ENCODE peak calls at places on chromosome 11, in seven cellular contexts. One of them, this sample, is unnamed.

GRCh38 chr11:2837096-2837601 is 48.4 kb downstream of the CDKN1C start:
- DNase-seq in MCF 10A: peak; percentile 21
- DNase-seq in HCT116: peak; percentile 18
- DNase-seq in fibroblast of mammary gland: no peak
- DNase-seq in neural crest cell: peak; percentile 86
- DNase-seq in epithelial cell of esophagus: no peak
- DNase-seq in nephron progenitor cell: peak; percentile 94
- DNase-seq in this sample: peak; percentile 64

GRCh38 chr11:43315966-43316365 is 4.2 kb downstream of the API5 start:
- DNase-seq in neural crest cell: no peak
- DNase-seq in fibroblast of mammary gland: no peak
- DNase-seq in nephron progenitor cell: no peak
- DNase-seq in epithelial cell of esophagus: no peak
- DNase-seq in HCT116: no peak
- DNase-seq in MCF 10A: no peak
- DNase-seq in this sample: no peak

GRCh38 chr11:71977743-71978418 is 20.8 kb upstream of the IL18BP start:
- DNase-seq in neural crest cell: peak; percentile 48
- DNase-seq in HCT116: peak; percentile 15
- DNase-seq in fibroblast of mammary gland: peak; percentile 63
- DNase-seq in MCF 10A: peak; percentile 66
- DNase-seq in nephron progenitor cell: peak; percentile 36
- DNase-seq in epithelial cell of esophagus: peak; percentile 59
- DNase-seq in this sample: no peak

GRCh38 chr11:78244080-78244479 is 55.4 kb downstream of the USP35 start:
- DNase-seq in neural crest cell: no peak
- DNase-seq in HCT116: no peak
- DNase-seq in nephron progenitor cell: no peak
- DNase-seq in fibroblast of mammary gland: peak; percentile 26
- DNase-seq in epithelial cell of esophagus: no peak
- DNase-seq in MCF 10A: no peak
- DNase-seq in this sample: no peak

GRCh38 chr11:45147871-45148270 is 1.4 kb downstream of the PRDM11 start:
- DNase-seq in nephron progenitor cell: no peak
- DNase-seq in epithelial cell of esophagus: no peak
- DNase-seq in neural crest cell: no peak
- DNase-seq in HCT116: no peak
- DNase-seq in MCF 10A: no peak
- DNase-seq in fibroblast of mammary gland: no peak
- DNase-seq in this sample: no peak

GRCh38 chr11:128235958-128236357 is 351.4 kb downstream of the ETS1 start:
- DNase-seq in HCT116: no peak
- DNase-seq in epithelial cell of esophagus: no peak
- DNase-seq in fibroblast of mammary gland: no peak
- DNase-seq in nephron progenitor cell: no peak
- DNase-seq in MCF 10A: no peak
- DNase-seq in neural crest cell: no peak
- DNase-seq in this sample: no peak

GRCh38 chr11:86438685-86439084 is 64.0 kb downstream of the CCDC81 start:
- DNase-seq in neural crest cell: no peak
- DNase-seq in epithelial cell of esophagus: peak; percentile 55
- DNase-seq in HCT116: no peak
- DNase-seq in fibroblast of mammary gland: peak; percentile 85
- DNase-seq in MCF 10A: peak; percentile 15
- DNase-seq in nephron progenitor cell: no peak
- DNase-seq in this sample: no peak

GRCh38 chr11:6631356-6631890 is 12.2 kb upstream of the TPP1 start:
- DNase-seq in HCT116: no peak
- DNase-seq in MCF 10A: no peak
- DNase-seq in fibroblast of mammary gland: no peak
- DNase-seq in nephron progenitor cell: no peak
- DNase-seq in neural crest cell: no peak
- DNase-seq in epithelial cell of esophagus: no peak
- DNase-seq in this sample: no peak

GRCh38 chr11:65710424-65710823 is 1.6 kb upstream of the KAT5 start:
- DNase-seq in fibroblast of mammary gland: no peak
- DNase-seq in MCF 10A: no peak
- DNase-seq in HCT116: no peak
- DNase-seq in neural crest cell: no peak
- DNase-seq in nephron progenitor cell: no peak
- DNase-seq in epithelial cell of esophagus: no peak
- DNase-seq in this sample: no peak

GRCh38 chr11:47788181-47788580 is 21.0 kb upstream of the FNBP4 start:
- DNase-seq in fibroblast of mammary gland: peak; percentile 63
- DNase-seq in epithelial cell of esophagus: no peak
- DNase-seq in MCF 10A: no peak
- DNase-seq in HCT116: no peak
- DNase-seq in neural crest cell: no peak
- DNase-seq in nephron progenitor cell: no peak
- DNase-seq in this sample: no peak

GRCh38 chr11:71075116-71075720 is 177.2 kb downstream of the SHANK2 start:
- DNase-seq in epithelial cell of esophagus: no peak
- DNase-seq in HCT116: no peak
- DNase-seq in fibroblast of mammary gland: no peak
- DNase-seq in nephron progenitor cell: no peak
- DNase-seq in neural crest cell: no peak
- DNase-seq in MCF 10A: no peak
- DNase-seq in this sample: no peak

GRCh38 chr11:35615911-35616900 is 2.1 kb upstream of the FJX1 start:
- DNase-seq in epithelial cell of esophagus: peak; percentile 67
- DNase-seq in fibroblast of mammary gland: peak; percentile 73
- DNase-seq in MCF 10A: peak; percentile 67
- DNase-seq in HCT116: no peak
- DNase-seq in neural crest cell: no peak
- DNase-seq in nephron progenitor cell: no peak
- DNase-seq in this sample: no peak

GRCh38 chr11:117823941-117824420 is 563 bp downstream of the FXYD2 start:
- DNase-seq in HCT116: no peak
- DNase-seq in fibroblast of mammary gland: peak; percentile 67
- DNase-seq in MCF 10A: no peak
- DNase-seq in epithelial cell of esophagus: no peak
- DNase-seq in nephron progenitor cell: no peak
- DNase-seq in neural crest cell: no peak
- DNase-seq in this sample: no peak

GRCh38 chr11:40885257-40885947 is 574.0 kb downstream of the LRRC4C start:
- DNase-seq in HCT116: no peak
- DNase-seq in MCF 10A: no peak
- DNase-seq in nephron progenitor cell: no peak
- DNase-seq in neural crest cell: no peak
- DNase-seq in fibroblast of mammary gland: no peak
- DNase-seq in epithelial cell of esophagus: no peak
- DNase-seq in this sample: no peak

GRCh38 chr11:104328514-104328912 is 164.6 kb upstream of the PDGFD start:
- DNase-seq in neural crest cell: no peak
- DNase-seq in fibroblast of mammary gland: no peak
- DNase-seq in epithelial cell of esophagus: no peak
- DNase-seq in MCF 10A: no peak
- DNase-seq in nephron progenitor cell: no peak
- DNase-seq in HCT116: no peak
- DNase-seq in this sample: no peak

GRCh38 chr11:61310749-61311148 is 15.6 kb upstream of the VWCE start:
- DNase-seq in neural crest cell: no peak
- DNase-seq in nephron progenitor cell: no peak
- DNase-seq in MCF 10A: no peak
- DNase-seq in epithelial cell of esophagus: no peak
- DNase-seq in HCT116: no peak
- DNase-seq in fibroblast of mammary gland: no peak
- DNase-seq in this sample: no peak

GRCh38 chr11:39786682-39787081 is 1672.8 kb downstream of the LRRC4C start:
- DNase-seq in nephron progenitor cell: no peak
- DNase-seq in HCT116: no peak
- DNase-seq in neural crest cell: no peak
- DNase-seq in epithelial cell of esophagus: no peak
- DNase-seq in fibroblast of mammary gland: no peak
- DNase-seq in MCF 10A: no peak
- DNase-seq in this sample: no peak

GRCh38 chr11:102279641-102280170 is 37.6 kb upstream of the BIRC3 start:
- DNase-seq in epithelial cell of esophagus: peak; percentile 43
- DNase-seq in nephron progenitor cell: no peak
- DNase-seq in neural crest cell: no peak
- DNase-seq in MCF 10A: peak; percentile 43
- DNase-seq in fibroblast of mammary gland: peak; percentile 68
- DNase-seq in HCT116: no peak
- DNase-seq in this sample: no peak

GRCh38 chr11:116721983-116722382 is 50.8 kb downstream of the BUD13 start:
- DNase-seq in neural crest cell: no peak
- DNase-seq in MCF 10A: no peak
- DNase-seq in fibroblast of mammary gland: no peak
- DNase-seq in epithelial cell of esophagus: no peak
- DNase-seq in nephron progenitor cell: no peak
- DNase-seq in HCT116: no peak
- DNase-seq in this sample: no peak

DNA sequence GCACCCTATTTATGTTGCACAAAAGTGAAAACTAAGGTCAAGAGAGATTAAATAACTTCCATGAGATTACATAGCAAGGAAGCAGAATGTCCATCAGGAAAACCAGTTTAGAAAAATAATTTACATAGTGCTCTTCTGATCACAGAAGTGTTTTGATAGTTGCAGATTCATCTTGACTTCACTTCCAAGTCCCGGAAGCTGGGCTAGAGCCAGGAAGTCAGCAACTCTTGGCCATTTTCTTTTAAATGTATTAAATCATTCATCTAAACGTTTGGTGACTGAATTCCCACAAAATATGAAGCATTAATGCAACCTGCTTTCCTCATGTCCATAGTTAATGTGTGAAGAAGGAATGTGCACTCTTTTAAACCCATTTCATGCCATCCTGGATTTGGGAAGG is 29.7 kb downstream of the APLP2 start:
- DNase-seq in MCF 10A: no peak
- DNase-seq in epithelial cell of esophagus: no peak
- DNase-seq in nephron progenitor cell: no peak
- DNase-seq in fibroblast of mammary gland: no peak
- DNase-seq in neural crest cell: no peak
- DNase-seq in HCT116: no peak
- DNase-seq in this sample: no peak
- TF ChIP-seq CTCF in MCF 10A: no peak
- TF ChIP-seq CTCF in epithelial cell of esophagus: no peak
- TF ChIP-seq CTCF in nephron progenitor cell: no peak
- TF ChIP-seq CTCF in fibroblast of mammary gland: no peak
- TF ChIP-seq CTCF in neural crest cell: no peak
- TF ChIP-seq CTCF in HCT116: no peak
- TF ChIP-seq CTCF in this sample: no peak

GRCh38 chr11:63573881-63574855 is 11.0 kb upstream of the PLAAT2 start:
- DNase-seq in neural crest cell: no peak
- DNase-seq in nephron progenitor cell: no peak
- DNase-seq in MCF 10A: peak; percentile 41
- DNase-seq in HCT116: no peak
- DNase-seq in epithelial cell of esophagus: no peak
- DNase-seq in fibroblast of mammary gland: peak; percentile 75
- DNase-seq in this sample: no peak
- TF ChIP-seq CTCF in neural crest cell: no peak
- TF ChIP-seq CTCF in nephron progenitor cell: no peak
- TF ChIP-seq CTCF in MCF 10A: no peak
- TF ChIP-seq CTCF in HCT116: no peak
- TF ChIP-seq CTCF in epithelial cell of esophagus: peak; percentile 16
- TF ChIP-seq CTCF in fibroblast of mammary gland: peak; percentile 7
- TF ChIP-seq CTCF in this sample: no peak

DNA sequence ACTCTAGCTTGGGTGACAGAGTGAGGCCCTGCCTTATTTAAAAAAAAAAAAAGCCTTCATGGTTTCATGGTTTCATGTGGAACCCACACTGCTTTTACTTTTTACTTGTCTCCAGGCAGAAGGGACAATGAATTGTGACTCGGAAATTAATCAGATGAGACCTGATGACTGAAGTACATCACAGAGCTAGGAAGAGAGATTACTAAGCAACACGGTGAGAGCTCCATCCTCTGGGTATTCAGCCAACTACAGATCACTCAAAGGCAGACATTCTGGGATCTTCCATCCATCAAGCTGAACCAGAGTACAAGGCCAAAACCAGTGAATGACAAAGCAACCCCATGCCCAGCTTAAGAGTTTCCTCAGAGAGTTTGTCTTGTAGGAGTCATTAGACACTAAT is 433.2 kb downstream of the SOX6 start:
- DNase-seq in MCF 10A: peak; percentile 17
- DNase-seq in epithelial cell of esophagus: peak; percentile 57
- DNase-seq in nephron progenitor cell: no peak
- DNase-seq in HCT116: no peak
- DNase-seq in fibroblast of mammary gland: no peak
- DNase-seq in neural crest cell: no peak
- DNase-seq in this sample: no peak
- TF ChIP-seq CTCF in MCF 10A: no peak
- TF ChIP-seq CTCF in epithelial cell of esophagus: peak; percentile 44
- TF ChIP-seq CTCF in nephron progenitor cell: no peak
- TF ChIP-seq CTCF in HCT116: no peak
- TF ChIP-seq CTCF in fibroblast of mammary gland: no peak
- TF ChIP-seq CTCF in neural crest cell: no peak
- TF ChIP-seq CTCF in this sample: no peak

DNA sequence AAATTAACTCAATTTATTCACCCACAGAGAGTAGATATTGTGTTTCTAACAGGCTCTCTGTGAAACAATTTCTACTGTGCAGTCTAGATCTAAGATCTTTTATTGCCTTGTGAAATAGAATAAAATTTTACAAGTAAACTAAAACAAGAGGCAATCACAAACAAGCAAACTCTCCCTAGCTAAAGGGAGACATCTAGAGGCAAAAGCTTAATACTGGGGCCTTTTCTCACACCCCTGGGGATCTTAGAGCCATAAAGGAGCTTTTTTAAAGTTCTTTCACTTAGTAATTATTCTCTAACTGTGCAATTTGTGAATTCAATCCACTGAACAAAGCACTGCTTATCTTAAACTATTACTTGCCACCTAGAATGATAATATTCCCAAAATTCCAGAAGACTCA is 19.7 kb downstream of the ALG9 start:
- DNase-seq in nephron progenitor cell: no peak
- DNase-seq in epithelial cell of esophagus: peak; percentile 13
- DNase-seq in fibroblast of mammary gland: peak; percentile 52
- DNase-seq in neural crest cell: no peak
- DNase-seq in HCT116: no peak
- DNase-seq in MCF 10A: peak; percentile 53
- DNase-seq in this sample: no peak
- TF ChIP-seq CTCF in nephron progenitor cell: no peak
- TF ChIP-seq CTCF in epithelial cell of esophagus: peak; percentile 47
- TF ChIP-seq CTCF in fibroblast of mammary gland: peak; percentile 65
- TF ChIP-seq CTCF in neural crest cell: no peak
- TF ChIP-seq CTCF in HCT116: peak; percentile 34
- TF ChIP-seq CTCF in MCF 10A: no peak
- TF ChIP-seq CTCF in this sample: peak; percentile 37